ENCODE peak calls at places on chromosomes 2 and 18, in six cellular contexts. N is amygdala, U is cardiac muscle cell, O is AG09319, H is bronchial epithelial cell, S is esophagus squamous epithelium. D is an unnamed sample.

GRCh38 chr2:131673400-131674173 is 145.9 kb downstream of the CCDC74A start:
- DNase-seq in N (peak; percentile 62), U (peak; percentile 84), O (no peak), H (peak; percentile 36), S (no peak), D (peak; percentile 87)

GRCh38 chr18:33746261-33746660 is 168.2 kb downstream of the ASXL3 start:
- DNase-seq in N (peak; percentile 17), U (no peak), O (no peak), H (no peak), S (no peak), D (no peak)

GRCh38 chr2:224630659-224631550 is 45.7 kb upstream of the CUL3 start:
- DNase-seq in N (no peak), U (no peak), O (no peak), H (peak; percentile 59), S (no peak), D (no peak)

GRCh38 chr2:131045925-131046579 is 47.2 kb downstream of the FAM168B start:
- DNase-seq in N (no peak), U (no peak), O (no peak), H (no peak), S (no peak), D (peak; percentile 55)

GRCh38 chr2:239584986-239585385 is 184.2 kb upstream of the HDAC4 start:
- DNase-seq in N (no peak), U (no peak), O (no peak), H (no peak), S (no peak), D (no peak)

GRCh38 chr2:170155022-170155722 is 22.8 kb upstream of the MYO3B start:
- DNase-seq in N (no peak), U (peak; percentile 75), O (no peak), H (peak; percentile 66), S (no peak), D (no peak)

GRCh38 chr18:57366528-57367081 is 14.2 kb downstream of the ST8SIA3 start:
- DNase-seq in N (no peak), U (no peak), O (no peak), H (no peak), S (no peak), D (no peak)

GRCh38 chr2:120347387-120348010 is 1.6 kb downstream of the INHBB start:
- DNase-seq in N (no peak), U (peak; percentile 74), O (no peak), H (no peak), S (no peak), D (no peak)

GRCh38 chr2:205701509-205701908 is 19.2 kb downstream of the NRP2 start:
- DNase-seq in N (no peak), U (no peak), O (no peak), H (peak; percentile 82), S (no peak), D (no peak)

GRCh38 chr2:102753563-102754159 is 8.2 kb upstream of the TMEM182 start:
- DNase-seq in N (no peak), U (peak; percentile 70), O (no peak), H (peak; percentile 58), S (no peak), D (no peak)

GRCh38 chr2:158761626-158762025 is 33.5 kb upstream of the DAPL1 start:
- DNase-seq in N (no peak), U (no peak), O (no peak), H (peak; percentile 100), S (no peak), D (no peak)

GRCh38 chr2:79375817-79376216 is 137.0 kb upstream of the CTNNA2 start:
- DNase-seq in N (no peak), U (no peak), O (no peak), H (no peak), S (no peak), D (no peak)

D was measured in ascending aorta.